ENCODE peak calls at places on chromosome 1, in five cellular contexts. D is GM13976, W is GDM1, B is GM03348, J is HT1080. T is an unnamed sample.

GRCh38 chr1:200837931-200838571 is 34.7 kb upstream of the GPR25 start:
- DNase-seq in J (no peak), W (no peak), B (peak), D (peak), T (peak)

GRCh38 chr1:211625040-211625439 is 46.1 kb upstream of the SLC30A1 start:
- DNase-seq in W (peak), B (peak), J (peak), D (no peak), T (no peak)

GRCh38 chr1:114032271-114033218 is 53.3 kb downstream of the OLFML3 start:
- DNase-seq in B (peak), J (peak), W (no peak), D (no peak), T (peak)

GRCh38 chr1:36322786-36323635 is 434 bp downstream of the EVA1B start:
- DNase-seq in W (no peak), B (peak), D (peak), J (peak), T (no peak)

GRCh38 chr1:51877434-51878306 is 857 bp downstream of the NRDC start:
- DNase-seq in W (no peak), D (peak), B (peak), J (peak), T (peak)

GRCh38 chr1:116164890-116165176 is 53.6 kb downstream of the MAB21L3 start:
- DNase-seq in D (no peak), W (no peak), J (no peak), B (no peak), T (no peak)

GRCh38 chr1:199038188-199038587 is 399.3 kb downstream of the PTPRC start:
- DNase-seq in B (no peak), D (no peak), W (no peak), J (no peak), T (no peak)

GRCh38 chr1:54608561-54609230 is 14.6 kb downstream of the FAM151A start:
- DNase-seq in W (no peak), J (no peak), D (no peak), B (no peak), T (no peak)

GRCh38 chr1:65277605-65278343 is 31.6 kb upstream of the DNAJC6 start:
- DNase-seq in B (no peak), W (no peak), J (no peak), D (no peak), T (no peak)

GRCh38 chr1:65027699-65028358 is 61.5 kb upstream of the JAK1 start:
- DNase-seq in D (no peak), J (peak), B (no peak), W (no peak), T (no peak)

GRCh38 chr1:47727051-47727708 is 270.0 kb downstream of the TRABD2B start:
- DNase-seq in B (no peak), J (no peak), W (no peak), D (no peak), T (no peak)

GRCh38 chr1:72567511-72567910 is 285.2 kb upstream of the NEGR1 start:
- DNase-seq in D (no peak), W (no peak), J (no peak), B (no peak), T (no peak)

GRCh38 chr1:112674986-112675727 is 698 bp downstream of the MOV10 start:
- DNase-seq in W (no peak), D (peak), B (peak), J (peak), T (no peak)

GRCh38 chr1:5975133-5975880 is 16.9 kb downstream of the NPHP4 start:
- DNase-seq in J (peak), D (peak), B (peak), W (peak), T (no peak)

GRCh38 chr1:57894315-57894714 is 470.5 kb upstream of the DAB1 start:
- DNase-seq in D (no peak), W (no peak), J (peak), B (no peak), T (peak)

GRCh38 chr1:34113362-34113761 is 51.7 kb downstream of the CSMD2 start:
- DNase-seq in W (no peak), J (no peak), D (no peak), B (no peak), T (no peak)

GRCh38 chr1:83641206-83641658 is 357.7 kb downstream of the TTLL7 start:
- DNase-seq in W (no peak), B (peak), D (no peak), J (peak), T (no peak)

GRCh38 chr1:207997486-207998268 is 86.8 kb upstream of the CD34 start:
- DNase-seq in W (peak), B (peak), D (peak), J (peak), T (no peak)

GRCh38 chr1:101365186-101365585 is 128.4 kb downstream of the S1PR1 start:
- DNase-seq in J (peak), W (no peak), D (no peak), B (peak), T (no peak)

T was measured in foreskin keratinocyte.